ENCODE peak calls at places on chromosome 9, in five cellular contexts. P is amniotic epithelial cell, L is substantia nigra, X is fibroblast of mammary gland, G is HCEC 1CT. H is an unnamed sample.

GRCh38 chr9:101530076-101530711 is 3.5 kb upstream of the RNF20 start:
- DNase-seq in P (peak), L (peak), X (peak), G (peak), H (peak)

GRCh38 chr9:99016681-99017387 is 73.1 kb downstream of the COL15A1 start:
- DNase-seq in P (no peak), L (no peak), X (no peak), G (no peak), H (no peak)

GRCh38 chr9:34651876-34652602 is at the start of gene IL11RA:
- DNase-seq in P (peak), L (peak), X (peak), G (peak), H (peak)

GRCh38 chr9:70406446-70406862 is 8.0 kb downstream of the KLF9 start:
- DNase-seq in P (peak), L (no peak), X (peak), G (no peak), H (no peak)

GRCh38 chr9:96025995-96026572 is 150.6 kb downstream of the ERCC6L2 start:
- DNase-seq in P (no peak), L (no peak), X (no peak), G (no peak), H (no peak)

GRCh38 chr9:136230365-136230764 is 15.2 kb downstream of the QSOX2 start:
- DNase-seq in P (no peak), L (no peak), X (no peak), G (no peak), H (no peak)

GRCh38 chr9:96031366-96031824 is 155.9 kb downstream of the ERCC6L2 start:
- DNase-seq in P (no peak), L (no peak), X (no peak), G (no peak), H (peak)

GRCh38 chr9:120761011-120761410 is 32.2 kb downstream of the FBXW2 start:
- DNase-seq in P (no peak), L (no peak), X (no peak), G (no peak), H (peak)

GRCh38 chr9:101727621-101728524 is 10.6 kb downstream of the GRIN3A start:
- DNase-seq in P (no peak), L (no peak), X (peak), G (peak), H (peak)

GRCh38 chr9:18338042-18338441 is 135.9 kb upstream of the ADAMTSL1 start:
- DNase-seq in P (peak), L (no peak), X (peak), G (no peak), H (no peak)